ENCODE peak calls at places on chromosome 21, in seven cellular contexts. T, A, X, Z, V, J and C are unnamed samples.

GRCh38 chr21:35855463-35855862 is 204.9 kb downstream of the SETD4 start:
- DNase-seq in J (no peak), X (no peak), Z (no peak), A (no peak), T (no peak), V (no peak), C (no peak)

GRCh38 chr21:46388896-46389295 is 64.9 kb downstream of the PCNT start:
- DNase-seq in X (no peak), J (no peak), V (no peak), A (no peak), T (no peak), Z (no peak), C (no peak)

GRCh38 chr21:33030633-33031032 is 4.9 kb downstream of the OLIG2 start:
- DNase-seq in Z (no peak), X (no peak), T (no peak), V (no peak), A (no peak), J (no peak), C (no peak)

GRCh38 chr21:46546799-46547198 is 58.1 kb downstream of the S100B start:
- DNase-seq in X (no peak), T (no peak), A (no peak), V (no peak), Z (no peak), J (no peak), C (no peak)

GRCh38 chr21:46184625-46185555 is 631 bp upstream of the SPATC1L start:
- DNase-seq in T (peak), V (peak), J (peak), A (peak), Z (peak), X (peak), C (peak)

GRCh38 chr21:46153259-46154154 is 1.9 kb downstream of the FTCD start:
- DNase-seq in A (peak), V (no peak), T (peak), J (peak), Z (peak), X (no peak), C (peak)

GRCh38 chr21:32279377-32279680 is 480 bp upstream of the MIS18A start:
- DNase-seq in T (no peak), Z (no peak), J (no peak), A (no peak), X (no peak), V (no peak), C (no peak)

GRCh38 chr21:31136891-31137290 is 98.6 kb upstream of the KRTAP19-8 start:
- DNase-seq in X (peak), A (peak), J (no peak), T (peak), Z (no peak), V (no peak), C (peak)

GRCh38 chr21:46559291-46559983 is 45.4 kb downstream of the S100B start:
- DNase-seq in J (peak), T (no peak), Z (no peak), A (no peak), V (no peak), X (no peak), C (no peak)

GRCh38 chr21:35366348-35367085 is 317.4 kb upstream of the RUNX1 start:
- DNase-seq in A (peak), J (no peak), T (peak), X (no peak), V (peak), Z (no peak), C (peak)

GRCh38 chr21:28598214-28598613 is 394.5 kb downstream of the LTN1 start:
- DNase-seq in T (no peak), V (no peak), J (no peak), A (no peak), X (no peak), Z (no peak), C (no peak)

GRCh38 chr21:34989337-34990151 is 59.6 kb downstream of the RUNX1 start:
- DNase-seq in A (no peak), V (peak), T (no peak), J (no peak), Z (no peak), X (peak), C (peak)

GRCh38 chr21:19913995-19914394 is 1084.2 kb upstream of the NCAM2 start:
- DNase-seq in T (no peak), X (no peak), V (no peak), J (no peak), Z (no peak), A (no peak), C (no peak)

GRCh38 chr21:35390013-35390776 is 341.1 kb upstream of the RUNX1 start:
- DNase-seq in X (no peak), Z (no peak), T (peak), J (no peak), V (peak), A (peak), C (peak)

GRCh38 chr21:28684351-28684750 is 308.3 kb downstream of the LTN1 start:
- DNase-seq in T (no peak), J (no peak), X (no peak), Z (no peak), V (no peak), A (peak), C (no peak)

GRCh38 chr21:26148834-26149354 is 21.7 kb downstream of the APP start:
- DNase-seq in Z (no peak), X (no peak), A (peak), T (peak), J (no peak), V (no peak), C (peak)

GRCh38 chr21:34846601-34847112 is 177.9 kb downstream of the CLIC6 start:
- DNase-seq in X (peak), A (peak), T (peak), J (no peak), V (no peak), Z (no peak), C (peak)

GRCh38 chr21:33384851-33385331 is 18.3 kb upstream of the IFNGR2 start:
- DNase-seq in Z (no peak), T (no peak), J (peak), A (no peak), X (no peak), V (no peak), C (no peak)

GRCh38 chr21:31781737-31782136 is 49.8 kb upstream of the SCAF4 start:
- DNase-seq in T (peak), J (no peak), Z (no peak), X (peak), V (no peak), A (peak), C (peak)

GRCh38 chr21:43646550-43647260 is 12.6 kb downstream of the HSF2BP start:
- DNase-seq in T (peak), A (peak), V (peak), Z (peak), X (peak), J (peak), C (peak)

GRCh38 chr21:34808569-34809204 is 139.9 kb downstream of the CLIC6 start:
- DNase-seq in A (peak), T (peak), X (peak), Z (no peak), V (no peak), J (peak), C (peak)

GRCh38 chr21:26798856-26799751 is 46.1 kb downstream of the ADAMTS1 start:
- DNase-seq in Z (no peak), V (no peak), A (no peak), T (no peak), J (no peak), X (no peak), C (no peak)

GRCh38 chr21:35204850-35205564 is 155.9 kb upstream of the RUNX1 start:
- DNase-seq in A (peak), V (no peak), Z (peak), X (no peak), J (peak), T (peak), C (peak)

GRCh38 chr21:21367583-21367982 is 369.4 kb downstream of the NCAM2 start:
- DNase-seq in J (no peak), X (no peak), T (no peak), V (no peak), Z (no peak), A (no peak), C (no peak)

GRCh38 chr21:35488941-35489340 is 439.8 kb upstream of the RUNX1 start:
- DNase-seq in J (no peak), Z (no peak), X (no peak), T (peak), V (no peak), A (no peak), C (peak)

GRCh38 chr21:26945916-26946315 is 21.0 kb downstream of the ADAMTS5 start:
- DNase-seq in X (no peak), A (no peak), J (no peak), T (no peak), Z (no peak), V (no peak), C (no peak)

GRCh38 chr21:26389971-26390641 is 183.0 kb downstream of the CYYR1 start:
- DNase-seq in Z (no peak), V (peak), T (peak), X (no peak), A (peak), J (no peak), C (peak)

GRCh38 chr21:17903029-17903806 is 84.1 kb upstream of the C21orf91 start:
- DNase-seq in V (peak), X (no peak), A (peak), J (peak), Z (no peak), T (peak), C (peak)

GRCh38 chr21:25664462-25665070 is 25.5 kb downstream of the JAM2 start:
- DNase-seq in Z (no peak), V (no peak), J (no peak), A (no peak), T (no peak), X (no peak), C (no peak)

GRCh38 chr21:33198346-33199135 is 31.2 kb upstream of the IFNAR2 start:
- DNase-seq in J (no peak), V (no peak), X (no peak), Z (no peak), A (peak), T (peak), C (no peak)

GRCh38 chr21:32772281-32773047 is 909 bp upstream of the PAXBP1 start:
- DNase-seq in T (peak), A (peak), X (no peak), Z (peak), J (peak), V (no peak), C (peak)

GRCh38 chr21:21163904-21164303 is 165.7 kb downstream of the NCAM2 start:
- DNase-seq in J (peak), V (peak), A (peak), Z (peak), T (peak), X (peak), C (peak)

GRCh38 chr21:14243877-14244276 is 27.9 kb downstream of the RBM11 start:
- DNase-seq in Z (no peak), J (no peak), T (no peak), V (no peak), X (no peak), A (no peak), C (no peak)

GRCh38 chr21:19049567-19049966 is 646.0 kb upstream of the TMPRSS15 start:
- DNase-seq in V (no peak), X (no peak), Z (no peak), A (no peak), T (no peak), J (no peak), C (no peak)

GRCh38 chr21:46205766-46206162 is 21.5 kb upstream of the SPATC1L start:
- DNase-seq in J (no peak), A (no peak), T (no peak), V (no peak), Z (no peak), X (no peak), C (no peak)

GRCh38 chr21:31364265-31364945 is 20.3 kb upstream of the TIAM1 start:
- DNase-seq in Z (no peak), V (no peak), A (no peak), T (no peak), X (no peak), J (no peak), C (no peak)

GRCh38 chr21:44092201-44092600 is 15.0 kb upstream of the PWP2 start:
- DNase-seq in A (no peak), X (no peak), J (no peak), Z (no peak), V (no peak), T (no peak), C (no peak)

GRCh38 chr21:45136500-45136899 is 62.1 kb downstream of the ADARB1 start:
- DNase-seq in T (no peak), A (no peak), X (no peak), J (no peak), Z (peak), V (no peak), C (no peak)

GRCh38 chr21:45135868-45136267 is 61.5 kb downstream of the ADARB1 start:
- DNase-seq in T (no peak), V (no peak), A (no peak), J (no peak), X (no peak), Z (no peak), C (no peak)

GRCh38 chr21:45138199-45139002 is 64.0 kb downstream of the ADARB1 start:
- DNase-seq in J (peak), Z (peak), X (peak), T (peak), A (peak), V (no peak), C (peak)

GRCh38 chr21:45137612-45137937 is 63.2 kb downstream of the ADARB1 start:
- DNase-seq in T (no peak), Z (no peak), V (no peak), J (no peak), A (no peak), X (no peak), C (no peak)

GRCh38 chr21:45136927-45137611 is 62.7 kb downstream of the ADARB1 start:
- DNase-seq in J (peak), X (peak), T (peak), Z (peak), A (peak), V (no peak), C (peak)
- H3K4me3 ChIP-seq in J (no peak), X (no peak), T (no peak), Z (no peak), A (no peak), V (no peak), C (no peak)

GRCh38 chr21:42230636-42231035 is 11.7 kb downstream of the ABCG1 start:
- DNase-seq in V (no peak), T (no peak), Z (no peak), J (no peak), A (no peak), X (no peak), C (no peak)

GRCh38 chr21:42231761-42232160 is 12.8 kb downstream of the ABCG1 start:
- DNase-seq in X (no peak), Z (no peak), A (no peak), J (no peak), V (no peak), T (no peak), C (no peak)

GRCh38 chr21:42227909-42228708 is 9.2 kb downstream of the ABCG1 start:
- DNase-seq in J (peak), X (no peak), V (no peak), Z (peak), T (peak), A (peak), C (peak)

GRCh38 chr21:42228709-42229220 is 9.8 kb downstream of the ABCG1 start:
- DNase-seq in T (no peak), Z (no peak), A (no peak), X (no peak), V (no peak), J (no peak), C (no peak)

GRCh38 chr21:42229676-42230075 is 10.7 kb downstream of the ABCG1 start:
- DNase-seq in J (no peak), Z (no peak), V (no peak), T (no peak), X (no peak), A (no peak), C (no peak)
- TF ChIP-seq CTCF in J (no peak), Z (no peak), V (no peak), T (no peak), X (no peak), A (no peak), C (no peak)

DNA sequence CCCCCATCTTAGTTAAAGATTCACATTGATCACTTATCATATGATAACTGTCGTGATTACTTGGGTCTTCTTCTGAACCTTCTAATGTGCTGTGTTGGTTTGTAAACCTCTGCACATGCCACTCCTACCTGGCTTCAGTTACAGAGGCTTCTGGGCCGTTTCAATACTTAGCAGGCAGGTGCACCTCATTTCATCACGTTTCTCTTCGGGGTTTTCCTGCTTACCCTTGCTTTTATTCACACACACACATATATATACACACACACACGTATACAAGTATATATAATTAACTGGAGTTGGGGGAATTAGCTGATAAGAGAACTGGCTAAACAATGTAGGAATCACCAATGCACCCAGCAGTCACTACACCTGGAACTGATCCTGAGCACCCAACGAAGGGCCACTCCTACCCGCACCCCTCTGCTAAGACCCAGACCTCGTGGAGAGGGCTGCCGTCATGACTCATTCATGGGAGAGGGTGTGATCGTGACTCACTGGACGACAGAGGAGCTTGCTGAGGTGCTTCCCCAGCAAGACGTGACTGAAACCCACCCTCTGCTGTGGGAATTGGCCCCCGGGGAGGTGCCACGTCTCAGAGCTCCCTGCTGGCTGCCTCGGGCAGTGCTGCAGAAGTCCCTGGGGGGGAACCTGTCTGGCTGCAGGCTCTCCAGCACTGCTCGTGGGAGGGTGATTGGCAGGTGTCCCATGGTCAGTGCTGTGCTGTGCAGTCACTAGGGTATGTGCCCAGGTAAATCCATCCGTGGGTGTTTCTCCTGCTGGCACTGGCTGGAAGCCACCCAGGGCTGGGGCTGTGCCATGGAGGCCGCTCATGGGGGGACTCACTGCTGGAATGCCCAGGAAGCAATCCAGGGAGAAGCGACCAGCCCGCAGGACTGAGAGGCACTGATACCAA is 166.6 kb downstream of the DYRK1A start:
- DNase-seq in J (no peak), A (no peak), Z (peak), X (no peak), T (peak), V (no peak), C (peak)
- H3K4me3 ChIP-seq in J (no peak), A (no peak), Z (no peak), X (no peak), T (no peak), V (no peak), C (no peak)

DNA sequence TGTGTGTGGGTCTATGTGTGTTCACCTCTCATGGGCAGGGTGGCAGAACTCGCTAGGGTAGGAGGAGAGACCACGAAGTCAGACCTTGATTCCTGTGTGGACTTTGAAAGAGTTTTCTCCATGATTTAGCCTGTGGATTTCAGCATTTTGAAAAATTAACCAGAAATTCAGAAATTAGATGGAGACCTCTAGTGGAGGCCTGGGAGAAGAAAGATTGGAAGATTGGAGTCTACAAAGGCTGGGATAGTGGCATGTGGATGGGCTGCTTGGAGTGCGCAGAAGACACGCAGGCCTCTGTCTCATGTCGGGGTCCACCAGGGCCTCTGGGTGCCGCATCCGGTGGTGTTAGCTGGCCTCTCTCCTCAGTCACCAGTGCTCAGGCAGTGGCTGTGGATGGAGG is 18.9 kb upstream of the IGSF5 start:
- DNase-seq in X (no peak), A (no peak), Z (no peak), J (no peak), V (no peak), T (no peak), C (peak)
- TF ChIP-seq CTCF in X (peak), A (no peak), Z (no peak), J (peak), V (no peak), T (no peak), C (peak)

GRCh38 chr21:16418211-16418610 is 688.4 kb downstream of the USP25 start:
- DNase-seq in A (peak), J (no peak), Z (no peak), X (no peak), V (no peak), T (peak), C (peak)

GRCh38 chr21:16420086-16420724 is 690.4 kb downstream of the USP25 start:
- DNase-seq in Z (no peak), A (peak), X (peak), J (no peak), V (no peak), T (peak), C (peak)

GRCh38 chr21:16422702-16423101 is 692.9 kb downstream of the USP25 start:
- DNase-seq in J (no peak), X (no peak), T (peak), A (peak), Z (no peak), V (no peak), C (no peak)

GRCh38 chr21:16418663-16419062 is 688.9 kb downstream of the USP25 start:
- DNase-seq in A (no peak), V (no peak), Z (no peak), X (no peak), T (no peak), J (no peak), C (no peak)

GRCh38 chr21:16419188-16419874 is 689.5 kb downstream of the USP25 start:
- DNase-seq in A (peak), J (no peak), X (peak), T (peak), V (no peak), Z (no peak), C (peak)
- H3K4me3 ChIP-seq in A (no peak), J (no peak), X (peak), T (peak), V (peak), Z (no peak), C (peak)

DNA sequence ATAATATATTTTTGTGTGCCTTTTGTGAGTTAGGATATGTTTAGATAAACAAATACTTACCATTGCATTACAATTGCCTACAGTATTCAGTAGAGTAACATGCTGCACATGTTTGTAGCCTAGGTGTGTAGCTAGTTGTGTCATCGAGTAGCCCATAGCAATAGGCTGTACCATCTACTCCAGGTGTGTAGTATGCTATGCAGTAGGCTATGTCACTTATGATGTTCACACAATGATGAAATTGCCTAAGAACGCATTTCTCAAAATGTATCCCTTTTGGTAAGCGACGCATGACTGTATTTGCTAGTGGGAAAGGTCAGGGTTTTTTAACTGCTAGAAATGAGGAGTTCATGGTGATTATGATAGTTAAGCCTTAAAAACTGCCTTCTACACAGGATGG is 30.0 kb upstream of the B3GALT5 start:
- DNase-seq in V (no peak), Z (no peak), X (no peak), T (no peak), J (no peak), A (no peak), C (no peak)
- TF ChIP-seq CTCF in V (no peak), Z (no peak), X (no peak), T (no peak), J (no peak), A (no peak), C (no peak)